ENCODE peak calls at places on chromosomes 2 and 18, in four cellular contexts. W is H1, M is GM12878, L is K562. I is an unnamed sample.

GRCh38 chr2:186125156-186125555 is 360.9 kb upstream of the ZC3H15 start:
- DNase-seq in W (no peak), M (no peak), L (no peak), I (no peak)

GRCh38 chr2:235300368-235301201 is 193.3 kb upstream of the AGAP1 start:
- DNase-seq in W (no peak), M (no peak), L (no peak), I (peak; percentile 55)

GRCh38 chr18:49020621-49021021 is 69.9 kb upstream of the SMAD7 start:
- DNase-seq in W (no peak), M (no peak), L (no peak), I (peak; percentile 17)

GRCh38 chr18:31156831-31157763 is 5.6 kb downstream of the DSC1 start:
- DNase-seq in W (no peak), M (no peak), L (no peak), I (no peak)

GRCh38 chr2:1024981-1025380 is 74.3 kb downstream of the SNTG2 start:
- DNase-seq in W (no peak), M (no peak), L (no peak), I (peak; percentile 8)

GRCh38 chr2:227323818-227324217 is 1.2 kb upstream of the MFF start:
- DNase-seq in W (no peak), M (no peak), L (no peak), I (no peak)

GRCh38 chr18:79682896-79683625 is 3.5 kb downstream of the CTDP1 start:
- DNase-seq in W (no peak), M (no peak), L (no peak), I (no peak)

GRCh38 chr18:48926420-48926857 is 24.3 kb downstream of the SMAD7 start:
- DNase-seq in W (no peak), M (no peak), L (no peak), I (no peak)

GRCh38 chr2:215950009-215950408 is 63.3 kb downstream of the MREG start:
- DNase-seq in W (no peak), M (peak; percentile 30), L (peak; percentile 25), I (peak; percentile 67)

GRCh38 chr18:61398961-61399632 is 65.9 kb downstream of the CDH20 start:
- DNase-seq in W (no peak), M (no peak), L (no peak), I (peak; percentile 65)

GRCh38 chr2:37523861-37524362 is 147.5 kb downstream of the CDC42EP3 start:
- DNase-seq in W (no peak), M (no peak), L (no peak), I (peak; percentile 82)

GRCh38 chr2:106976548-106976947 is 90.6 kb upstream of the ST6GAL2 start:
- DNase-seq in W (no peak), M (no peak), L (no peak), I (no peak)

GRCh38 chr18:7562491-7562890 is 4.6 kb upstream of the PTPRM start:
- DNase-seq in W (no peak), M (no peak), L (no peak), I (no peak)

GRCh38 chr2:73979686-73980085 is 5.0 kb upstream of the TET3 start:
- DNase-seq in W (no peak), M (no peak), L (no peak), I (peak; percentile 92)

GRCh38 chr2:54838585-54839035 is 115.1 kb downstream of the EML6 start:
- DNase-seq in W (peak; percentile 27), M (peak; percentile 20), L (peak; percentile 67), I (peak; percentile 68)

GRCh38 chr2:222861411-222862067 is 703 bp downstream of the ACSL3 start:
- DNase-seq in W (no peak), M (no peak), L (peak; percentile 59), I (no peak)

GRCh38 chr2:180655393-180655792 is 325.0 kb upstream of the UBE2E3 start:
- DNase-seq in W (no peak), M (no peak), L (no peak), I (no peak)

GRCh38 chr2:101396352-101396717 is 9.0 kb upstream of the CREG2 start:
- DNase-seq in W (no peak), M (no peak), L (no peak), I (peak; percentile 97)

GRCh38 chr2:39649491-39649890 is 16.2 kb upstream of the TMEM178A start:
- DNase-seq in W (no peak), M (no peak), L (no peak), I (no peak)

GRCh38 chr2:152221870-152222269 is 46.3 kb upstream of the STAM2 start:
- DNase-seq in W (no peak), M (no peak), L (no peak), I (peak; percentile 76)

GRCh38 chr18:59379772-59380530 is 20.9 kb upstream of the LMAN1 start:
- DNase-seq in W (no peak), M (no peak), L (no peak), I (peak; percentile 41)

GRCh38 chr2:136238552-136239346 is 120.8 kb upstream of the CXCR4 start:
- DNase-seq in W (no peak), M (peak; percentile 78), L (no peak), I (peak; percentile 4)

GRCh38 chr2:180202591-180202990 is 195.5 kb upstream of the CWC22 start:
- DNase-seq in W (no peak), M (no peak), L (no peak), I (no peak)

GRCh38 chr2:43324589-43325447 is 98.4 kb upstream of the ZFP36L2 start:
- DNase-seq in W (no peak), M (no peak), L (no peak), I (no peak)

DNA sequence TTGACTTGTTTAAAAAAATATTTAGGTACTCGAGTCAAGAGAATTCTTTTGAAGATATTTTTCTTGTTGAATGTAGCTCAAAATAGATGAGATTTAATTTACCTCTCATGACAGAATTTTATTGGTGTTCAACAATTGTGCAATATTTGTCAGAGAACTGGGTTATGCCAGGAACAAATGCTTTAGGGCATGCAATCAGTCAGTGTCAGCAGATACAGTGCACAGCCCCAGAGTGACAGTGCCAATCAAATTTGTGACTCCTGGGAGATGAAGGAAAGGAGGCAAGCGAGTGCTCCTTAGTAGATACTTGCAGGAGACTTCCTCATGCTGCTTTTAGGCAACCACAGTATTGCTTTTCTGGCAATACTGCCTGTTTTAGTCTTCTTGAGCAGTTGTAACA is 81.2 kb upstream of the DSEL start:
- DNase-seq in W (no peak), M (no peak), L (no peak), I (no peak)
- TF ChIP-seq CHD1 in W (no peak), M (no peak), L (no peak), I (no peak)

GRCh38 chr2:20438334-20439192 is 8.3 kb upstream of the RHOB start:
- DNase-seq in W (no peak), M (no peak), L (no peak), I (peak; percentile 94)
- TF ChIP-seq POLR2A in W (no peak), M (no peak), L (no peak), I (no peak)

DNA sequence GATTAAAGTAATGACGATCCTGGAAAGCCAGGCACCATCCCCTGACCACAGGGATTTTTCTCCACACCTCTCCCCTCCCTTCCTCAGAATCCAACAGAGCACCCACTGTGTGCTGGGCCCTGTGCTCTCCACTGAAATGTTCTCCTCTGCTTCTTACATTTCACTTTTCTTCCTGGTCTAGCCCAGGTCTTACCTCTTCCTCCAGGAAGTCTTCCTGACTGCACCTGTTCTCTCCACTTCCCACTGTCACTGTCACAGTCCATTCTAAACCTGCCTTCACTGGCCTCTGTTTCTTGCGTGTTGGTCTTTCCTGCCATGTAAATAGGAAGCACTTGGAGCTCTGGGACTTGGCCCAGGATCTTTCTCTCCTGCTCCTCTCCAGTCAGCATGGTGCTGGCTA is 7.4 kb upstream of the NGEF start:
- DNase-seq in W (no peak), M (no peak), L (no peak), I (no peak)
- H3K4me2 ChIP-seq in W (no peak overlapping the region), M (no peak overlapping the region), L (no peak overlapping the region), I (no peak overlapping the region)

GRCh38 chr18:34789768-34790344 is 79.8 kb downstream of the DTNA start:
- DNase-seq in W (no peak), M (no peak), L (no peak), I (peak; percentile 35)

GRCh38 chr18:34783485-34783884 is 73.4 kb downstream of the DTNA start:
- DNase-seq in W (no peak), M (no peak), L (no peak), I (peak; percentile 68)

GRCh38 chr18:34787931-34788532 is 77.9 kb downstream of the DTNA start:
- DNase-seq in W (no peak), M (peak; percentile 11), L (peak; percentile 57), I (peak; percentile 69)
- TF ChIP-seq CHD1 in W (no peak), M (no peak), L (no peak), I (no peak)